ENCODE peak calls at places on chromosomes 5 and 9, in nine cellular contexts. U is Kasumi-1; N is SK-MEL-5; T is skeletal muscle cell; P is stimulated activated CD4-positive, alpha-beta T cell treated with anti-CD3 and anti-CD28 coated beads, Interleukin-2, amount 100 ng/mL, for 48 hours; Q is heart left ventricle; Z is GM12892; S is H7; J is activated CD4-positive, alpha-beta T cell treated with anti-CD3 and anti-CD28 coated beads, Interleukin-2, amount 10 ng/mL, durations not matched to agents 7 days and 5 days. X is an unnamed sample.

GRCh38 chr5:179227578-179228311 is 117.5 kb downstream of the ADAMTS2 start:
- DNase-seq in U (no peak), N (no peak), T (no peak), P (no peak), Q (peak), Z (no peak), S (peak), J (no peak), X (no peak)

GRCh38 chr9:20579544-20580309 is 42.6 kb downstream of the MLLT3 start:
- DNase-seq in U (no peak), N (no peak), T (no peak), P (no peak), Q (no peak), Z (no peak), S (no peak), J (no peak), X (no peak)

GRCh38 chr5:135353952-135354721 is 44.9 kb downstream of the MACROH2A1 start:
- DNase-seq in U (no peak), N (no peak), T (peak), P (no peak), Q (no peak), Z (no peak), S (no peak), J (no peak), X (no peak)

GRCh38 chr5:14178671-14179211 is 35.6 kb downstream of the TRIO start:
- DNase-seq in U (no peak), N (peak), T (peak), P (no peak), Q (no peak), Z (no peak), S (peak), J (no peak), X (no peak)

GRCh38 chr5:62460578-62460983 is 48.0 kb downstream of the IPO11 start:
- DNase-seq in U (peak), N (peak), T (no peak), P (no peak), Q (no peak), Z (no peak), S (peak), J (peak), X (no peak)

GRCh38 chr9:16869140-16869903 is 1.1 kb downstream of the BNC2 start:
- DNase-seq in U (no peak), N (peak), T (no peak), P (no peak), Q (no peak), Z (no peak), S (peak), J (no peak), X (no peak)

GRCh38 chr5:59317023-59317771 is 576.3 kb downstream of the PDE4D start:
- DNase-seq in U (no peak), N (peak), T (no peak), P (no peak), Q (peak), Z (no peak), S (no peak), J (no peak), X (no peak)

GRCh38 chr5:151087475-151087874 is 6.6 kb upstream of the TNIP1 start:
- DNase-seq in U (no peak), N (no peak), T (no peak), P (no peak), Q (no peak), Z (no peak), S (no peak), J (no peak), X (no peak)

GRCh38 chr5:157607371-157608161 is 32.0 kb upstream of the ADAM19 start:
- DNase-seq in U (peak), N (no peak), T (peak), P (no peak), Q (no peak), Z (no peak), S (no peak), J (peak), X (no peak)

GRCh38 chr5:2157372-2157771 is 274.6 kb upstream of the IRX4 start:
- DNase-seq in U (no peak), N (no peak), T (no peak), P (no peak), Q (no peak), Z (no peak), S (no peak), J (no peak), X (no peak)

GRCh38 chr9:95778957-95779356 is 96.5 kb upstream of the ERCC6L2 start:
- DNase-seq in U (no peak), N (no peak), T (peak), P (no peak), Q (peak), Z (no peak), S (no peak), J (no peak), X (no peak)

GRCh38 chr5:132714456-132715307 is 22.7 kb downstream of the KIF3A start:
- DNase-seq in U (peak), N (peak), T (no peak), P (no peak), Q (no peak), Z (no peak), S (no peak), J (peak), X (no peak)

GRCh38 chr9:98288876-98289275 is 33.4 kb upstream of the TBC1D2 start:
- DNase-seq in U (no peak), N (no peak), T (no peak), P (no peak), Q (no peak), Z (no peak), S (peak), J (no peak), X (no peak)

GRCh38 chr5:34709861-34710673 is 53.9 kb downstream of the RAI14 start:
- DNase-seq in U (no peak), N (no peak), T (peak), P (no peak), Q (no peak), Z (no peak), S (no peak), J (no peak), X (no peak)

GRCh38 chr5:128409401-128409800 is 128.6 kb downstream of the FBN2 start:
- DNase-seq in U (no peak), N (no peak), T (no peak), P (no peak), Q (no peak), Z (no peak), S (no peak), J (no peak), X (no peak)

X was measured in anterior cingulate cortex.